ENCODE peak calls at places on chromosome 19, in six cellular contexts. H, F, B, T, C and V are unnamed samples.

GRCh38 chr19:55149078-55150003 is at the start of gene TNNT1:
- DNase-seq in H (no peak), F (no peak), B (peak), T (no peak), C (no peak), V (no peak)

GRCh38 chr19:35904312-35905068 is 2.2 kb downstream of the HCST start:
- DNase-seq in H (no peak), F (no peak), B (no peak), T (no peak), C (no peak), V (no peak)

GRCh38 chr19:15113245-15114152 is 6.3 kb downstream of the SYDE1 start:
- DNase-seq in H (no peak), F (no peak), B (peak), T (no peak), C (no peak), V (peak)

GRCh38 chr19:49896863-49897621 is at the start of gene IL4I1:
- DNase-seq in H (no peak), F (peak), B (no peak), T (no peak), C (no peak), V (no peak)

GRCh38 chr19:40165362-40165937 is 25.8 kb upstream of the MAP3K10 start:
- DNase-seq in H (peak), F (peak), B (peak), T (no peak), C (peak), V (peak)

GRCh38 chr19:18435185-18435841 is 2.6 kb downstream of the ISYNA1 start:
- DNase-seq in H (no peak), F (no peak), B (peak), T (no peak), C (no peak), V (no peak)

GRCh38 chr19:4649392-4650094 is 10.2 kb downstream of the TNFAIP8L1 start:
- DNase-seq in H (no peak), F (no peak), B (no peak), T (no peak), C (no peak), V (no peak)

GRCh38 chr19:19510432-19510831 is 4.9 kb downstream of the TSSK6 start:
- DNase-seq in H (no peak), F (no peak), B (no peak), T (no peak), C (no peak), V (no peak)

GRCh38 chr19:30555075-30555787 is 183.0 kb downstream of the ZNF536 start:
- DNase-seq in H (no peak), F (no peak), B (no peak), T (no peak), C (no peak), V (no peak)

GRCh38 chr19:53034948-53035675 is 9.4 kb upstream of the ERVV-2 start:
- DNase-seq in H (peak), F (no peak), B (no peak), T (no peak), C (no peak), V (no peak)